ENCODE peak calls at places on chromosome X, in eight cellular contexts. B, S, K, G, T, I, A and J are unnamed samples.

GRCh38 chrX:54786972-54787371 is 11.1 kb downstream of the ITIH6 start:
- DNase-seq in B (no peak), S (peak; percentile 10), K (peak; percentile 36), G (no peak), T (no peak), I (no peak), A (no peak), J (no peak)

GRCh38 chrX:124023838-124024238 is 62.3 kb downstream of the STAG2 start:
- DNase-seq in B (peak; percentile 68), S (no peak), K (no peak), G (no peak), T (no peak), I (no peak), A (no peak), J (no peak)

GRCh38 chrX:17464196-17464595 is 89.2 kb downstream of the NHS start:
- DNase-seq in B (peak; percentile 82), S (no peak), K (no peak), G (no peak), T (no peak), I (no peak), A (no peak), J (no peak)

GRCh38 chrX:125786306-125786705 is 379.8 kb downstream of the DCAF12L2 start:
- DNase-seq in B (no peak), S (no peak), K (no peak), G (no peak), T (no peak), I (no peak), A (no peak), J (no peak)

GRCh38 chrX:146863566-146863965 is 49.0 kb upstream of the CXorf51A start:
- DNase-seq in B (no peak), S (no peak), K (no peak), G (no peak), T (no peak), I (no peak), A (no peak), J (no peak)

GRCh38 chrX:101485212-101486064 is at the start of gene ARMCX4:
- DNase-seq in B (peak; percentile 76), S (peak; percentile 45), K (peak; percentile 20), G (no peak), T (peak; percentile 21), I (peak; percentile 9), A (no peak), J (no peak)

GRCh38 chrX:102712216-102712966 is at the start of gene GPRASP2:
- DNase-seq in B (peak; percentile 69), S (peak; percentile 35), K (peak; percentile 14), G (no peak), T (peak; percentile 18), I (no peak), A (no peak), J (no peak)

GRCh38 chrX:3244203-3244743 is 102.2 kb downstream of the MXRA5 start:
- DNase-seq in B (peak; percentile 79), S (no peak), K (no peak), G (no peak), T (no peak), I (no peak), A (no peak), J (no peak)

GRCh38 chrX:13223868-13224555 is 95.8 kb downstream of the ATXN3L start:
- DNase-seq in B (peak; percentile 86), S (no peak), K (no peak), G (peak; percentile 39), T (no peak), I (no peak), A (no peak), J (no peak)

GRCh38 chrX:43892471-43892870 is 10.2 kb upstream of the MAOB start:
- DNase-seq in B (no peak), S (no peak), K (no peak), G (no peak), T (no peak), I (no peak), A (no peak), J (no peak)

GRCh38 chrX:311156-312129 is 7.2 kb downstream of the GTPBP6 start:
- DNase-seq in B (no peak), S (no peak), K (no peak), G (no peak), T (no peak), I (no peak), A (no peak), J (no peak)

GRCh38 chrX:25524150-25524549 is 508.4 kb upstream of the ARX start:
- DNase-seq in B (no peak), S (no peak), K (no peak), G (peak; percentile 82), T (no peak), I (no peak), A (no peak), J (no peak)

GRCh38 chrX:83326517-83326916 is 181.6 kb upstream of the POU3F4 start:
- DNase-seq in B (no peak), S (no peak), K (no peak), G (no peak), T (no peak), I (no peak), A (no peak), J (no peak)

GRCh38 chrX:123975180-123975579 is 13.7 kb downstream of the STAG2 start:
- DNase-seq in B (peak; percentile 65), S (no peak), K (no peak), G (no peak), T (no peak), I (no peak), A (no peak), J (no peak)

GRCh38 chrX:153688900-153689590 is 1.3 kb downstream of the SLC6A8 start:
- DNase-seq in B (peak; percentile 70), S (no peak), K (no peak), G (no peak), T (no peak), I (no peak), A (no peak), J (no peak)

GRCh38 chrX:130347336-130347735 is 7.6 kb downstream of the SLC25A14 start:
- DNase-seq in B (peak; percentile 24), S (no peak), K (no peak), G (no peak), T (no peak), I (no peak), A (no peak), J (no peak)

GRCh38 chrX:41723821-41724220 is at the start of gene GPR82:
- DNase-seq in B (no peak), S (no peak), K (no peak), G (no peak), T (no peak), I (no peak), A (no peak), J (no peak)

GRCh38 chrX:152896450-152896849 is 1.4 kb upstream of the ZNF185 start:
- DNase-seq in B (peak; percentile 51), S (no peak), K (no peak), G (no peak), T (no peak), I (no peak), A (no peak), J (no peak)

GRCh38 chrX:43703211-43703791 is 47.2 kb downstream of the MAOA start:
- DNase-seq in B (peak; percentile 27), S (no peak), K (no peak), G (peak; percentile 48), T (no peak), I (no peak), A (no peak), J (no peak)

GRCh38 chrX:86021652-86022289 is 25.6 kb downstream of the CHM start:
- DNase-seq in B (no peak), S (no peak), K (no peak), G (no peak), T (no peak), I (no peak), A (no peak), J (no peak)

GRCh38 chrX:69987691-69988090 is 62.0 kb downstream of the AWAT2 start:
- DNase-seq in B (no peak), S (no peak), K (no peak), G (no peak), T (no peak), I (no peak), A (no peak), J (no peak)

GRCh38 chrX:10579753-10580060 is 40.7 kb downstream of the MID1 start:
- DNase-seq in B (peak; percentile 52), S (no peak), K (no peak), G (no peak), T (no peak), I (no peak), A (no peak), J (no peak)

GRCh38 chrX:23782455-23782854 is 518 bp upstream of the SAT1 start:
- DNase-seq in B (peak; percentile 66), S (no peak), K (no peak), G (peak; percentile 58), T (no peak), I (no peak), A (no peak), J (no peak)

GRCh38 chrX:136212557-136213111 is 38.6 kb downstream of the MAP7D3 start:
- DNase-seq in B (no peak), S (no peak), K (no peak), G (no peak), T (no peak), I (no peak), A (no peak), J (no peak)

GRCh38 chrX:72021975-72022374 is 109.7 kb downstream of the RTL5 start:
- DNase-seq in B (peak; percentile 40), S (no peak), K (no peak), G (no peak), T (no peak), I (no peak), A (no peak), J (peak; percentile 42)
- H3K27me3 ChIP-seq in B (no peaks in the 10 kb centered on the region), S (no peaks in the 10 kb centered on the region), K (no peaks in the 10 kb centered on the region), G (peaks cover 5% of the 10 kb centered on the region), T (no peaks in the 10 kb centered on the region), I (no peaks in the 10 kb centered on the region), A (peaks cover 4% of the 10 kb centered on the region), J (no peaks in the 10 kb centered on the region)

DNA sequence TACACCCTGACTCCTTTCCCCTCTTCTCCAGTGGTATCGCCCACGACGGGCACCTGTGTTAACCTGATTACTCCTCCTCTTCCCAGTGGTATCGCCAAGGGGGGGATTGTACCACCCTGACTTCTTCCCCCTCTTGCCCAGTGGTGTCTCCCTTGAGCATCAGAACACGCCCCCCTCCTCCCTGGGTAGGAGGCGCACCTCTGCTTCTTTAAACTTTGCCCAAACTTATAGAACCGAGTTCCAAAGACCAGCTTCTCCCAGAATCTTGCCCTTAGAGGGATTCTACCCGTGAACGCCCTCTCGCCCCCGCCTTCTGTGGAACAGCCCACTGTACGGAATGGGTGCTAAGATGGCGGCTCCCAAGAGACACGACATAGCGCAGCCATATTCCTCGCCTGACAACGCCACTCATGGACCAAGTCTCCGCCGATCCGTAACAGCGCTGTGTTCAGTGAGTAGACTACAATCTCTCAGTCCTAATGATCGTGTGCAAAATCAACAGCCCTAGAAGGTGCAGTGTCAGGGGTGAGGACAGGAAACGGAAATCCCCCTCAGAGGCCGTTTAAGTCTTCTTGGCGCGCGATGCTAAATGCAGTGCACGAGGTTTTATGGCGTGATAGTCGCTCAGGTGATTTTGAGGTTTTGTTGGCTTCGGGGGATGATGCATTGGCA is 4.2 kb upstream of the ZNF157 start:
- DNase-seq in B (peak; percentile 80), S (peak; percentile 79), K (peak; percentile 78), G (no peak), T (peak; percentile 40), I (peak; percentile 47), A (no peak), J (peak; percentile 60)
- H3K4me3 ChIP-seq in B (peak overlapping the region; percentile 75), S (peak overlapping the region; percentile 74), K (peak overlapping the region; percentile 68), G (no peak overlapping the region), T (peak overlapping the region; percentile 61), I (peak overlapping the region; percentile 58), A (peak overlapping the region; percentile 46), J (peak overlapping the region; percentile 45)

GRCh38 chrX:12052109-12052508 is 86.2 kb upstream of the FRMPD4 start:
- DNase-seq in B (no peak), S (no peak), K (no peak), G (no peak), T (no peak), I (no peak), A (no peak), J (no peak)
- H3K27me3 ChIP-seq in B (no peaks in the 10 kb centered on the region), S (no peaks in the 10 kb centered on the region), K (no peaks in the 10 kb centered on the region), G (no peaks in the 10 kb centered on the region), T (no peaks in the 10 kb centered on the region), I (no peaks in the 10 kb centered on the region), A (no peaks in the 10 kb centered on the region), J (no peaks in the 10 kb centered on the region)

GRCh38 chrX:49164589-49165360 is 2.2 kb downstream of the MAGIX start:
- DNase-seq in B (no peak), S (no peak), K (no peak), G (no peak), T (no peak), I (no peak), A (no peak), J (no peak)
- H3K4me3 ChIP-seq in B (no peak overlapping the region), S (no peak overlapping the region), K (no peak overlapping the region), G (no peak overlapping the region), T (no peak overlapping the region), I (no peak overlapping the region), A (no peak overlapping the region), J (no peak overlapping the region)